ENCODE peak calls at places on chromosomes 6 and 20, in four cellular contexts. K, A, N and T are unnamed samples.

GRCh38 chr6:835476-836160 is 142.7 kb upstream of the EXOC2 start:
- DNase-seq in K (no peak), A (peak), N (no peak), T (no peak)

GRCh38 chr20:3572151-3572550 is 91.0 kb downstream of the GFRA4 start:
- DNase-seq in K (no peak), A (no peak), N (peak), T (no peak)

GRCh38 chr6:67854098-67854497 is 781.0 kb upstream of the ADGRB3 start:
- DNase-seq in K (no peak), A (no peak), N (no peak), T (no peak)

GRCh38 chr20:2585811-2586210 is 49.4 kb downstream of the TMC2 start:
- DNase-seq in K (no peak), A (peak), N (peak), T (peak)

GRCh38 chr6:45923831-45924391 is 91.7 kb downstream of the CLIC5 start:
- DNase-seq in K (no peak), A (peak), N (peak), T (no peak)

GRCh38 chr6:22401206-22401605 is 104.4 kb upstream of the PRL start:
- DNase-seq in K (no peak), A (peak), N (no peak), T (no peak)

GRCh38 chr6:25014806-25015560 is 79.2 kb upstream of the RIPOR2 start:
- DNase-seq in K (peak), A (no peak), N (peak), T (no peak)

GRCh38 chr6:129890164-129890563 is 29.0 kb upstream of the TMEM244 start:
- DNase-seq in K (no peak), A (peak), N (peak), T (no peak)

GRCh38 chr20:34791289-34792020 is 34.0 kb downstream of the NCOA6 start:
- DNase-seq in K (peak), A (no peak), N (peak), T (no peak)

GRCh38 chr6:39143238-39143930 is 28.4 kb upstream of the SAYSD1 start:
- DNase-seq in K (no peak), A (no peak), N (no peak), T (no peak)

GRCh38 chr6:88662163-88662580 is 301.2 kb downstream of the RNGTT start:
- DNase-seq in K (peak), A (no peak), N (no peak), T (no peak)

GRCh38 chr6:23659125-23659524 is 466.9 kb upstream of the NRSN1 start:
- DNase-seq in K (peak), A (no peak), N (peak), T (no peak)

GRCh38 chr20:44979090-44979621 is 12.8 kb downstream of the STK4 start:
- DNase-seq in K (no peak), A (no peak), N (no peak), T (no peak)

GRCh38 chr6:109308018-109308492 is 74.2 kb downstream of the CD164 start:
- DNase-seq in K (no peak), A (peak), N (peak), T (peak)

GRCh38 chr6:163691049-163691448 is 276.5 kb downstream of the QKI start:
- DNase-seq in K (no peak), A (no peak), N (no peak), T (no peak)

GRCh38 chr6:72649032-72649984 is 27.4 kb downstream of the KCNQ5 start:
- DNase-seq in K (no peak), A (peak), N (peak), T (no peak)

GRCh38 chr6:33958208-33958862 is 154.5 kb upstream of the MLN start:
- DNase-seq in K (no peak), A (no peak), N (peak), T (no peak)

GRCh38 chr6:159110013-159110412 is 59.2 kb upstream of the FNDC1 start:
- DNase-seq in K (no peak), A (no peak), N (peak), T (no peak)